ENCODE peak calls at places on chromosomes 12 and 14, in four cellular contexts. Q is heart left ventricle, T is gastrocnemius medialis, X is body of pancreas. O is an unnamed sample.

GRCh38 chr12:14249368-14249767 is 116.1 kb upstream of the ATF7IP start:
- DNase-seq in X (no peak), T (no peak), Q (no peak), O (no peak)

GRCh38 chr14:20820063-20820904 is 17.6 kb upstream of the RNASE1 start:
- DNase-seq in X (no peak), T (no peak), Q (no peak), O (no peak)

GRCh38 chr12:124408822-124409517 is 114.1 kb downstream of the RFLNA start:
- DNase-seq in X (peak), Q (no peak), T (no peak), O (no peak)

GRCh38 chr12:121227294-121227693 is 17.4 kb downstream of the P2RX4 start:
- DNase-seq in Q (no peak), T (no peak), X (peak), O (no peak)

GRCh38 chr12:10143205-10143604 is 13.2 kb upstream of the CLEC7A start:
- DNase-seq in X (no peak), T (no peak), Q (no peak), O (no peak)

GRCh38 chr12:75658826-75659823 is 147.7 kb upstream of the KRR1 start:
- DNase-seq in Q (no peak), T (no peak), X (no peak), O (no peak)

GRCh38 chr12:80044694-80045046 is 54.7 kb upstream of the OTOGL start:
- DNase-seq in Q (no peak), X (no peak), T (no peak), O (peak)

GRCh38 chr14:94177806-94178205 is 3.7 kb downstream of the PPP4R4 start:
- DNase-seq in X (no peak), Q (no peak), T (no peak), O (no peak)

GRCh38 chr12:47281667-47282171 is 202.0 kb upstream of the AMIGO2 start:
- DNase-seq in Q (no peak), X (no peak), T (no peak), O (no peak)

GRCh38 chr14:55547650-55548315 is 32.2 kb upstream of the KTN1 start:
- DNase-seq in Q (no peak), X (no peak), T (no peak), O (no peak)

GRCh38 chr14:21771671-21772070 is 98.1 kb upstream of the OR4E1 start:
- DNase-seq in T (no peak), Q (no peak), X (peak), O (no peak)

GRCh38 chr14:93114068-93114710 is 1.5 kb downstream of the ITPK1 start:
- DNase-seq in T (no peak), X (peak), Q (no peak), O (no peak)

GRCh38 chr12:4275869-4276253 is 2.3 kb downstream of the CCND2 start:
- DNase-seq in Q (no peak), X (peak), T (no peak), O (no peak)

GRCh38 chr14:101633276-101633675 is 72.0 kb downstream of the DIO3 start:
- DNase-seq in T (no peak), X (no peak), Q (no peak), O (no peak)

GRCh38 chr12:71548906-71549305 is 109.3 kb downstream of the LGR5 start:
- DNase-seq in T (no peak), X (no peak), Q (no peak), O (no peak)

GRCh38 chr12:62643470-62643869 is 176.8 kb downstream of the MON2 start:
- DNase-seq in Q (no peak), X (no peak), T (no peak), O (no peak)

GRCh38 chr12:78388461-78388860 is 476.1 kb upstream of the SYT1 start:
- DNase-seq in Q (no peak), T (no peak), X (no peak), O (no peak)

GRCh38 chr14:88289996-88290395 is 33.1 kb downstream of the KCNK10 start:
- DNase-seq in T (no peak), X (no peak), Q (no peak), O (no peak)

GRCh38 chr12:2169964-2170363 is 117.2 kb downstream of the CACNA1C start:
- DNase-seq in Q (no peak), T (no peak), X (no peak), O (no peak)

GRCh38 chr14:93930989-93931307 is 3.8 kb downstream of the FAM181A start:
- DNase-seq in T (no peak), Q (no peak), X (no peak), O (no peak)

GRCh38 chr12:45232771-45233372 is 17.0 kb downstream of the ANO6 start:
- DNase-seq in T (peak), Q (peak), X (peak), O (peak)

GRCh38 chr14:53601409-53601808 is 355.2 kb downstream of the BMP4 start:
- DNase-seq in T (no peak), X (no peak), Q (no peak), O (no peak)

GRCh38 chr14:93700928-93701327 is 87.4 kb downstream of the PRIMA1 start:
- DNase-seq in Q (no peak), X (no peak), T (no peak), O (no peak)

GRCh38 chr14:91250912-91251311 is 6.4 kb upstream of the GPR68 start:
- DNase-seq in X (no peak), Q (no peak), T (no peak), O (no peak)

GRCh38 chr12:53200458-53201169 is 6.4 kb downstream of the ITGB7 start:
- DNase-seq in X (no peak), Q (no peak), T (no peak), O (no peak)

GRCh38 chr12:113439606-113440030 is 17.4 kb downstream of the SDSL start:
- DNase-seq in T (no peak), X (peak), Q (no peak), O (no peak)

GRCh38 chr12:53867216-53868012 is 71.2 kb upstream of the HOXC13 start:
- DNase-seq in Q (no peak), X (no peak), T (no peak), O (peak)

GRCh38 chr12:94667031-94667540 is 16.7 kb upstream of the TMCC3 start:
- DNase-seq in X (no peak), Q (no peak), T (no peak), O (no peak)

GRCh38 chr12:121295123-121295745 is 1.3 kb downstream of the CAMKK2 start:
- DNase-seq in Q (no peak), X (no peak), T (no peak), O (no peak)

GRCh38 chr12:49703647-49704137 is 3.5 kb downstream of the FMNL3 start:
- DNase-seq in T (no peak), Q (peak), X (no peak), O (no peak)

GRCh38 chr14:74571441-74571841 is 40.6 kb downstream of the LTBP2 start:
- DNase-seq in Q (peak), X (no peak), T (no peak), O (no peak)

GRCh38 chr14:61911534-61911933 is 149.3 kb downstream of the SNAPC1 start:
- DNase-seq in T (no peak), Q (no peak), X (peak), O (no peak)

GRCh38 chr12:118741196-118741595 is 240.1 kb upstream of the SRRM4 start:
- DNase-seq in T (no peak), Q (no peak), X (no peak), O (no peak)

GRCh38 chr14:101026341-101026740 is 122.8 kb upstream of the RTL1 start:
- DNase-seq in Q (no peak), X (no peak), T (peak), O (no peak)

GRCh38 chr14:61219673-61220072 is 61.5 kb downstream of the TMEM30B start:
- DNase-seq in Q (no peak), T (no peak), X (no peak), O (no peak)

GRCh38 chr14:33611405-33612183 is 339.3 kb downstream of the EGLN3 start:
- DNase-seq in Q (no peak), X (no peak), T (no peak), O (no peak)

GRCh38 chr12:64029013-64029857 is 184.7 kb downstream of the SRGAP1 start:
- DNase-seq in X (no peak), T (peak), Q (no peak), O (no peak)

GRCh38 chr14:29274890-29275651 is 508.5 kb downstream of the FOXG1 start:
- DNase-seq in X (no peak), T (no peak), Q (no peak), O (no peak)

GRCh38 chr12:105554223-105554678 is 223.8 kb downstream of the C12orf75 start:
- DNase-seq in T (no peak), X (no peak), Q (no peak), O (no peak)

DNA sequence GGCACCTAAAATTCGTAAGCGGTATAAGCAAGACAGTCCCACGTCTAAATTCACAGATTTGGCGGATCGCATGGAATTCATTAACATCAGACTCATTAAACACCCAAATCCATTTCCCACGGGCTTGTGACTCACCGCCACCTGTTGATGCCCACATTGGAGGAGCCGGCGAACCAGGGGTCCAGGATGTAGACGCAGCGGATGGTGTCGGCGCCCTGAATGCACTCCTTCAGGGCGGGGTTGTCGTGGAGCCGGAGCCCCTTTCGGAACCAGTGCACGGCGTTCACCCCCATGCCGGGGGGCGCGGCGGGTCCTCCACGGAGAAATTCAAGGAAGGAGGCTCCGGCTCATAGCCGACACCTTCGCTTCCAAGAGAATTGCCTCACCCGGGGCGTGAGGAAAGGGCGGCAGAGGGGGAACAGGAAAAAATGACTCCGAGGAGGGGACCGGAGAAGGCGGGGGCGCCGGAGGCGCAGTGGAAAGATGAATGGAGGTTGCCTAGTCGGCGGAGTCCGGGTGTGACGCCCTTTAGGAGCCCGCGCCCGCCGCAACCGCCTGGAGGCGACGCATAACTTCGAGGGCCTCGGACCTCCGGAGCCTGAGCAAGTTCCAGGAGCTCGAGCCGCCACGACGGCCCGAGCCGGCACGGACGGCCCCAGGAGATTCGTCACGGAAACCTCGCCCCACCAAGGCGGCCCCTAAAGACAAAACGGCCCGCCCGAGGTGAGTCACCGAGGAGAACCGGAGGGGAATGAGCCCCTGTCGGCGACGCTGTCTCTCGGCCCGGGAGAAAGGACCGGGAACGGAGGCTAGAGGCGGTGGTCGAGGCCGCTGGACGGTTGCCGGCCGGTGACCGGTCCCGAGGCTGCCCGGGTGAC is 441 bp downstream of the CRY1 start:
- DNase-seq in Q (no peak), X (peak), T (peak), O (no peak)
- TF ChIP-seq POLR2A in Q (peak), X (peak), T (peak), O (peak)

GRCh38 chr12:56687225-56688128 is 607 bp downstream of the PTGES3 start:
- DNase-seq in Q (peak), T (peak), X (peak), O (no peak)
- TF ChIP-seq POLR2A in Q (no peak), T (no peak), X (no peak), O (peak)

GRCh38 chr12:15789215-15790171 is at the start of gene EPS8:
- DNase-seq in T (peak), Q (peak), X (peak), O (peak)
- TF ChIP-seq POLR2A in T (peak), Q (peak), X (peak), O (peak)

GRCh38 chr12:109995703-109996482 is at the start of gene GIT2:
- DNase-seq in T (peak), Q (peak), X (peak), O (peak)
- TF ChIP-seq POLR2A in T (peak), Q (peak), X (peak), O (peak)

GRCh38 chr14:103697601-103698379 is 17.5 kb downstream of the XRCC3 start:
- DNase-seq in T (no peak), Q (peak), X (peak), O (no peak)
- TF ChIP-seq POLR2A in T (no peak), Q (no peak), X (no peak), O (no peak)

GRCh38 chr14:99699071-99699760 is 15.1 kb downstream of the CYP46A1 start:
- DNase-seq in X (no peak), Q (no peak), T (no peak), O (no peak)
- TF ChIP-seq POLR2A in X (no peak), Q (no peak), T (no peak), O (no peak)

DNA sequence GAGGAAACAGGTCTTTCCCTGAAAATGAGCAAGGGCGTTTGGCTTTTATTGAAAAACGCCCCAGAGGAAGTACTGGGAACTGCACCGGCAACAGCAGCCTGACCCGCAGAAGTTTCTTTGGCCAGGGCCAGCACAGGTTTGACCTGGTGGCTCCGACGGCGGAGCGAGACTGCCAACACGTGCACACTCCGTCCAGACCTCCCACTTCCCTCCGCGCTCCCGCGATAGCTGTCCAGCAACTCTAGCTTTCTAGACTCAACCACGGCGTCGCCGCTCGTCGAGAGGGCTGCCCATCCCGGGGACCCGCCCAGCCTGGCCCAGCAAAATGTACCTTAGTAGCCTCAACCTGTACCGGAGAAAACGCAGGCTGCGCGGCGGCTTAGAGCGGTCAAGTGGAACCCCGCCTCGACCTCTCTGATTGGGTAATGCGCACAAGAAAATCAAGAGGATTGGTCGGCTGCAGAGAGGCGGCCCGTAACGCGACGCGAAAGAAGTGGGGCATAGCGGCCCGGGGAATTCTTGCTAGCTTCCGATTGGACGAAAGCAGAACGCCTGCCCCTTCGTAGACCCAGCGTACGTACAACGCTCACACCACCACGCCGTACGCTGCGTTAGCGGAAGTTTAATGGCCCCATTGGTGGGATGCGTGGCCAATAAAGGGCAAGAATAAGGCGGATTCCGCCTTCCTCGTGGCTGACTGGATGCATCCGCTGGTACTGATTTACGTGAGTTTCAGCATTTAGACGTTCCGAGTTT is at the start of gene WDR89:
- DNase-seq in T (peak), Q (peak), X (peak), O (peak)
- TF ChIP-seq POLR2A in T (peak), Q (peak), X (peak), O (peak)

GRCh38 chr14:50311974-50312733 is at the start of the genes DMAC2L and L2HGDH:
- DNase-seq in T (peak), Q (peak), X (peak), O (peak)
- TF ChIP-seq POLR2A in T (peak), Q (peak), X (peak), O (peak)

GRCh38 chr14:76205708-76206107 is 54.0 kb downstream of the GPATCH2L start:
- DNase-seq in X (no peak), Q (no peak), T (no peak), O (no peak)

GRCh38 chr14:76204436-76205230 is 52.9 kb downstream of the GPATCH2L start:
- DNase-seq in Q (no peak), X (no peak), T (no peak), O (no peak)

GRCh38 chr14:76203086-76204001 is 51.6 kb downstream of the GPATCH2L start:
- DNase-seq in X (no peak), Q (peak), T (no peak), O (peak)

GRCh38 chr14:76196980-76197379 is 45.3 kb downstream of the GPATCH2L start:
- DNase-seq in T (no peak), Q (no peak), X (no peak), O (no peak)

DNA sequence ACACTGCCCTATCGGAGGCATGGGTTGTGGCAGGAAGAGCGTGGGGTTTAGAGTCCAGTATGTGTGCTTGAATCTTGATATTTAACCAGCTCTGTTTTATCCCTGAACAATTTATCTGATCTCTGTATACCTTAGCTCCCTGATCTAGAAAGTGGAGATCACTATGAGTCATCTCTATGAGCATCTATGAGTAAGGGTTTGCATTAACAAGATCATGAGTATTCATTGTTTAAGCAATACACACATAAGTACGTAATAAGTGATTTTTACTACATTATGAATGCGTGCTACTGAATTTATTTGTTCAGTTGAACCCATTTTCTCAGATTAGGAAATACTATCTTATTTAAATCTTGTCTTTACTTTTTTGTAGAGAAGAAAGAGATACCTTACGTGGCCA is 49.4 kb downstream of the GPATCH2L start:
- DNase-seq in X (no peak), Q (no peak), T (no peak), O (peak)
- TF ChIP-seq POLR2A in X (no peak), Q (no peak), T (no peak), O (no peak)

O was measured in H54.